ENCODE peak calls at places on chromosomes 11 and 22, in five cellular contexts. I, Q, A, O and Y are unnamed samples.

GRCh38 chr11:121873770-121874169 is 242.2 kb downstream of the BLID start:
- DNase-seq in I (no peak), Q (no peak), A (no peak), O (no peak), Y (no peak)

GRCh38 chr11:12460441-12460840 is 83.1 kb downstream of the PARVA start:
- DNase-seq in I (peak), Q (no peak), A (no peak), O (no peak), Y (no peak)

GRCh38 chr22:39494471-39495120 is 7.5 kb upstream of the MIEF1 start:
- DNase-seq in I (no peak), Q (no peak), A (peak), O (no peak), Y (no peak)

GRCh38 chr22:28142361-28142801 is 223.3 kb upstream of the PITPNB start:
- DNase-seq in I (peak), Q (peak), A (no peak), O (no peak), Y (no peak)

GRCh38 chr11:61049854-61050253 is 52.4 kb upstream of the CD5 start:
- DNase-seq in I (no peak), Q (no peak), A (no peak), O (no peak), Y (no peak)

GRCh38 chr22:41636467-41636866 is 15.4 kb downstream of the XRCC6 start:
- DNase-seq in I (peak), Q (peak), A (no peak), O (no peak), Y (no peak)

GRCh38 chr11:38252620-38253019 is 1654.6 kb upstream of the RAG2 start:
- DNase-seq in I (peak), Q (peak), A (no peak), O (no peak), Y (no peak)

GRCh38 chr22:29030618-29031235 is 30.9 kb downstream of the C22orf31 start:
- DNase-seq in I (peak), Q (peak), A (peak), O (peak), Y (no peak)

GRCh38 chr11:112174789-112175595 is at the start of gene BCO2:
- DNase-seq in I (peak), Q (peak), A (peak), O (peak), Y (peak)

GRCh38 chr11:11580012-11580411 is 41.8 kb downstream of the GALNT18 start:
- DNase-seq in I (no peak), Q (no peak), A (no peak), O (peak), Y (no peak)

GRCh38 chr22:42683599-42684283 is 34.5 kb upstream of the CYB5R3 start:
- DNase-seq in I (peak), Q (no peak), A (no peak), O (no peak), Y (no peak)

GRCh38 chr11:114180301-114181055 is 115.7 kb upstream of the NNMT start:
- DNase-seq in I (no peak), Q (peak), A (peak), O (peak), Y (no peak)

GRCh38 chr22:39241632-39242388 is 3.0 kb downstream of the PDGFB start:
- DNase-seq in I (no peak), Q (no peak), A (no peak), O (peak), Y (peak)

GRCh38 chr22:43892183-43892894 is 526 bp upstream of the PNPLA5 start:
- DNase-seq in I (no peak), Q (no peak), A (no peak), O (no peak), Y (no peak)

DNA sequence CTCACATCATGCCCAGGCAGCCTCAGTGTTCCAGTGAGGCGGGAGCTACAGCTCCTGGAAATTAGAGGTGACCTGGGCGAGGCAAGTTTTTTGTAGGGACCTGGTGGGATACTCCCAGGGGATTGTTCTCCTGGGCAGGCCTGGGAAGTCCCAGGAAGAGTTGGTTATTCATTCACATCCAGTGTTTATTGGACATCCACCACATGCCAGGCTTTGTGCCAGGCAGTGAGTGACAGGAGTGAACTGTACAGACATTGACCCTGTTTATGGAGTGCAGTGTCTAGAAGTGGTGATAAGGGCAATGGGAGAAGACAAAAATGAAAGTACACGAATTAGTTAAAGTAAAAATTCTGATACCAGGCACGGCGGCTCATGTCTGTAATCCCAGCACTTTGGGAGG is 29.4 kb downstream of the YWHAH start:
- DNase-seq in I (no peak), Q (no peak), A (no peak), O (no peak), Y (no peak)
- H3K4me3 ChIP-seq in I (no peak), Q (no peak), A (no peak), O (no peak), Y (no peak)

DNA sequence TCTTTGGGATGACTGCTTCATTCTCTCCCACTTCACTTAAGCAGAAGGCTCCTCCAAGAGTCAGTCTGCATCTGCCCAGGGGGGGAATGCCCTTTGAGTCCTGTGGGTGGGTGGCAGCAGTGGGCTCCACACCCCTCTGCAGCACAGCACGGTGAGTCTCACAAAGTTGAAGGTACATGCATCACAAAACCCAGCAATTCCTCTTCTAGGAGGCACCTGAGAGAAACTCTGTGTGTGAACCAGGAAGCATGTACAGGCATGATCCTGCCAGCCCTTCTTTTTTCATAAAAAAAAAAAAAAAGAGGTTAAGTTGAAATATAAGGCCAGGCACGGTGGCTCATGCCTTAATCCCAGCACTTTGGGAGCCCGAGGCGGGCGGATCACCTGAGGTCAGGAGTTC is 87.2 kb downstream of the MYO18B start:
- DNase-seq in I (no peak), Q (peak), A (no peak), O (no peak), Y (no peak)
- H3K4me3 ChIP-seq in I (no peak), Q (no peak), A (no peak), O (no peak), Y (no peak)

DNA sequence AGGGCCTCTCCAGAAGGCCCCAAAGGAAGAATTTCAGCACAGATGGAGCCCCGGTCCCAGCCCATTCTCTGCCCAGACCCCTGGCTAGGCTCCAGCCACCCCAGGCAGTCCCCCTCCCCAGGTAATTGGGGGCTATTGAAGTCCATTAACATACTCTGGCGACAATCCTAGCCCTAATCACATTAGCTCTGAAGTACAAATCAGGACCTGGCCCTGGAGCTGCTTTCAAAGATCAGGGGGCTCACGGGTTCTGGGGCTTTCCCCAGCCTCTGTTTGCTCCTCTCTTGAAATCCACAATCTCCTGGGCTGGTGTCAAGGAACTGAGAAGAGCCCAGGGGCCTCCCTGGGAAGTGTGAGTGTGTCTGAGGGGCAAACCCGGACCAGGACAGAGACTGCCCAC is 22.3 kb downstream of the FGF4 start:
- DNase-seq in I (no peak), Q (no peak), A (no peak), O (no peak), Y (no peak)
- H3K4me3 ChIP-seq in I (no peak), Q (no peak), A (no peak), O (no peak), Y (no peak)

GRCh38 chr11:538431-539051 is 1.2 kb downstream of the LRRC56 start:
- DNase-seq in I (no peak), Q (no peak), A (peak), O (no peak), Y (no peak)
- H3K4me3 ChIP-seq in I (no peak), Q (no peak), A (no peak), O (no peak), Y (no peak)

GRCh38 chr11:119149371-119150275 is 771 bp downstream of the ABCG4 start:
- DNase-seq in I (no peak), Q (no peak), A (no peak), O (peak), Y (no peak)
- H3K4me3 ChIP-seq in I (peak), Q (peak), A (peak), O (peak), Y (peak)

DNA sequence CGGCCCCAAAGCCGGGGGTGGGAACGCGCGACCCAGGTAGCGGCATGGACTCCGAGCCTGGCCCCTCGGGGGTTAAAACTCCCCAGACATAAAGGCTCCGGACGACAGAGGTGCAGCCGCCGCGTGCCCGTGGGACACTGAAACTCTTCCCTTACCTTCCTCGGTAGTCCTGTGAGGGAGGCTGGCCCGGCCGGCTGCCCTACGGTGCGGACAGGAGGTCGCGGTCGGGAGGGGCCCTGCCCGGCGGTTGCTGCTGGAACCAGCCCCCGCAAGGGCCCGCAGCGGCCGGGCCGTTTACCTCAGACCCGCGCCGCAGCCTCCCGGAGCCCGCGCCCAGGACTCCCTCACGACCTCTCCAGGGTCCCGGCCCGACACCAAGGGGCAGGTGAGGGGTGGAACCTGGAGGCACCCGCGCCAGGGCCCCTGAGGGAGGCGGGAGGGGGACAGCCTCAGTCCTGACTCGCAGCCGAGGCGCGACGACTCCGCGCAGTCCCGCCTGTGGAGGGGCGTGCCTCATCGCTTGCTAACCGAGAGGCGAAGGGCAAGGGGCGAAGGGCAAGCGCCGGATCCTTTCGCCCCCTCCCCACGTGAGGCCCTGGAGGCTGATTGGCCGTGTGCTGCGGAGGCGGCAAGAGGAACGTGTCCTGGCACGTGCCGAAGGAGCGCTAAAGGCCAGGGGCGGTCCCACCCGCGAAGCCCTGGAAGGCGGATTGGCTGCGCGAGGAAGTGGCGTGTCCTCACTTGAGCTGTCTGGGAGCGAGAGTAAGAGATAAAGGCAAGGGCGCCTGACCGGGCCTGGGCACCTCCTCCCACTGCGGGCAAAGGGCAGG is at the start of gene UPB1:
- DNase-seq in I (no peak), Q (no peak), A (no peak), O (peak), Y (no peak)
- H3K4me3 ChIP-seq in I (no peak), Q (no peak), A (peak), O (peak), Y (no peak)

GRCh38 chr22:49964136-49964492 is 3.5 kb downstream of the PIM3 start:
- DNase-seq in I (no peak), Q (no peak), A (peak), O (peak), Y (peak)

GRCh38 chr22:49962751-49963646 is 2.4 kb downstream of the PIM3 start:
- DNase-seq in I (no peak), Q (no peak), A (peak), O (peak), Y (no peak)

GRCh38 chr22:49964493-49965290 is 4.1 kb downstream of the PIM3 start:
- DNase-seq in I (no peak), Q (no peak), A (peak), O (peak), Y (no peak)

GRCh38 chr22:49962012-49962750 is 1.6 kb downstream of the PIM3 start:
- DNase-seq in I (peak), Q (peak), A (peak), O (peak), Y (peak)

DNA sequence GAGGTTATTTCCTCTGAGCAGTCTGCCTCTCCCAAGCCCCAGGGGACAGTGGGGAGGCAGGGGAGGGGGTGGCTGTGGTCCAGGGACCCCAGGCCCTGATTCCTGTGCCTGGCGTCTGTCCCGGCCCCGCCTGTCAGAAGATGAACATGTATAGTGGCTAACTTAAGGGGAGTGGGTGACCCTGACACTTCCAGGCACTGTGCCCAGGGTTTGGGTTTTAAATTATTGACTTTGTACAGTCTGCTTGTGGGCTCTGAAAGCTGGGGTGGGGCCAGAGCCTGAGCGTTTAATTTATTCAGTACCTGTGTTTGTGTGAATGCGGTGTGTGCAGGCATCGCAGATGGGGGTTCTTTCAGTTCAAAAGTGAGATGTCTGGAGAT is 3.1 kb downstream of the PIM3 start:
- DNase-seq in I (no peak), Q (no peak), A (peak), O (no peak), Y (no peak)
- H3K4me3 ChIP-seq in I (peak), Q (peak), A (peak), O (no peak), Y (no peak)